ENCODE peak calls at places on chromosome 1, in nine cellular contexts. One of them, this sample, is unnamed.

GRCh38 chr1:50271968-50272578 is 151.2 kb downstream of the DMRTA2 start:
- DNase-seq in pancreas: peak
- DNase-seq in astrocyte of the spinal cord: no peak
- DNase-seq in progenitor cell of endocrine pancreas: peak
- DNase-seq in heart right ventricle: peak
- DNase-seq in tibial artery: no peak
- DNase-seq in A549: peak
- DNase-seq in left lung: no peak
- DNase-seq in body of pancreas: peak
- DNase-seq in this sample: peak

GRCh38 chr1:9278585-9279153 is 14.0 kb upstream of the SPSB1 start:
- DNase-seq in progenitor cell of endocrine pancreas: no peak
- DNase-seq in heart right ventricle: no peak
- DNase-seq in pancreas: no peak
- DNase-seq in tibial artery: no peak
- DNase-seq in astrocyte of the spinal cord: no peak
- DNase-seq in body of pancreas: no peak
- DNase-seq in A549: no peak
- DNase-seq in left lung: no peak
- DNase-seq in this sample: no peak

GRCh38 chr1:172002725-172003345 is 161.5 kb downstream of the DNM3 start:
- DNase-seq in heart right ventricle: peak
- DNase-seq in astrocyte of the spinal cord: peak
- DNase-seq in left lung: no peak
- DNase-seq in body of pancreas: peak
- DNase-seq in A549: peak
- DNase-seq in pancreas: no peak
- DNase-seq in tibial artery: no peak
- DNase-seq in progenitor cell of endocrine pancreas: no peak
- DNase-seq in this sample: peak

GRCh38 chr1:113917400-113918082 is 11.6 kb upstream of the HIPK1 start:
- DNase-seq in pancreas: no peak
- DNase-seq in progenitor cell of endocrine pancreas: no peak
- DNase-seq in body of pancreas: no peak
- DNase-seq in tibial artery: no peak
- DNase-seq in left lung: no peak
- DNase-seq in A549: no peak
- DNase-seq in astrocyte of the spinal cord: no peak
- DNase-seq in heart right ventricle: no peak
- DNase-seq in this sample: no peak

GRCh38 chr1:152034654-152035405 is 2.0 kb downstream of the S100A11 start:
- DNase-seq in progenitor cell of endocrine pancreas: peak
- DNase-seq in tibial artery: no peak
- DNase-seq in astrocyte of the spinal cord: peak
- DNase-seq in A549: peak
- DNase-seq in heart right ventricle: peak
- DNase-seq in body of pancreas: peak
- DNase-seq in left lung: no peak
- DNase-seq in pancreas: no peak
- DNase-seq in this sample: peak

GRCh38 chr1:200033511-200034261 is 6.2 kb downstream of the NR5A2 start:
- DNase-seq in left lung: no peak
- DNase-seq in heart right ventricle: no peak
- DNase-seq in astrocyte of the spinal cord: no peak
- DNase-seq in progenitor cell of endocrine pancreas: no peak
- DNase-seq in tibial artery: no peak
- DNase-seq in pancreas: peak
- DNase-seq in body of pancreas: peak
- DNase-seq in A549: no peak
- DNase-seq in this sample: no peak

GRCh38 chr1:60813051-60813450 is 269.3 kb upstream of the NFIA start:
- DNase-seq in body of pancreas: no peak
- DNase-seq in progenitor cell of endocrine pancreas: no peak
- DNase-seq in pancreas: no peak
- DNase-seq in A549: no peak
- DNase-seq in tibial artery: no peak
- DNase-seq in left lung: no peak
- DNase-seq in astrocyte of the spinal cord: peak
- DNase-seq in heart right ventricle: no peak
- DNase-seq in this sample: no peak

GRCh38 chr1:7646981-7647901 is 123.9 kb upstream of the VAMP3 start:
- DNase-seq in tibial artery: peak
- DNase-seq in left lung: peak
- DNase-seq in progenitor cell of endocrine pancreas: peak
- DNase-seq in pancreas: peak
- DNase-seq in heart right ventricle: peak
- DNase-seq in body of pancreas: peak
- DNase-seq in astrocyte of the spinal cord: peak
- DNase-seq in A549: peak
- DNase-seq in this sample: peak

DNA sequence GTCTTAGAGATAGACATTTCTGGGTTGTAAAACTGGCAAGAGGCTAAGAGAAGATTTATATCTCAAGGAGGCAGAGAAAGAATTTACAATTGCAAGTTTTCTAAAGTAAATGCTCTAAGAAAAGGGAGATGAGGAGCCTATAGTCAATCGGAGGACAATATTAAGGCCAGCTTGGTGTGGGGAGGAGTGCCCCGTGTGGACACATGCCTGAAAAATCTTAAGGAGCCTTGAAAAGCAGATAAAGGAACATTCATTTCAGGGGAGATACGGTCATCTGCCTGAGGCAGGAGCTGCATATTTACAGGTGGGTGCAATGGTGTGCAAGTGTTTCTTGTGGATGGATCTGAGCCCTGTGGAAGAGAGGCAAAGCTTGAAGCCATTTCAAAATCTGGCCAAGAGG is 25.6 kb downstream of the FCRL2 start:
- DNase-seq in body of pancreas: no peak
- DNase-seq in progenitor cell of endocrine pancreas: no peak
- DNase-seq in heart right ventricle: no peak
- DNase-seq in A549: no peak
- DNase-seq in pancreas: no peak
- DNase-seq in left lung: no peak
- DNase-seq in tibial artery: no peak
- DNase-seq in astrocyte of the spinal cord: no peak
- DNase-seq in this sample: no peak
- TF ChIP-seq CTCF in body of pancreas: no peak
- TF ChIP-seq CTCF in progenitor cell of endocrine pancreas: no peak
- TF ChIP-seq CTCF in heart right ventricle: no peak
- TF ChIP-seq CTCF in A549: no peak
- TF ChIP-seq CTCF in pancreas: no peak
- TF ChIP-seq CTCF in left lung: no peak
- TF ChIP-seq CTCF in tibial artery: no peak
- TF ChIP-seq CTCF in astrocyte of the spinal cord: no peak
- TF ChIP-seq CTCF in this sample: no peak

GRCh38 chr1:26913389-26913753 is 404 bp downstream of the NR0B2 start:
- DNase-seq in pancreas: no peak
- DNase-seq in tibial artery: no peak
- DNase-seq in heart right ventricle: no peak
- DNase-seq in progenitor cell of endocrine pancreas: no peak
- DNase-seq in left lung: no peak
- DNase-seq in body of pancreas: no peak
- DNase-seq in A549: no peak
- DNase-seq in astrocyte of the spinal cord: no peak
- DNase-seq in this sample: no peak

GRCh38 chr1:26909951-26910342 is 3.8 kb downstream of the NR0B2 start:
- DNase-seq in heart right ventricle: no peak
- DNase-seq in A549: no peak
- DNase-seq in body of pancreas: no peak
- DNase-seq in progenitor cell of endocrine pancreas: no peak
- DNase-seq in astrocyte of the spinal cord: no peak
- DNase-seq in left lung: no peak
- DNase-seq in tibial artery: no peak
- DNase-seq in pancreas: no peak
- DNase-seq in this sample: no peak

GRCh38 chr1:26912147-26912490 is 1.7 kb downstream of the NR0B2 start:
- DNase-seq in pancreas: no peak
- DNase-seq in progenitor cell of endocrine pancreas: no peak
- DNase-seq in heart right ventricle: no peak
- DNase-seq in A549: no peak
- DNase-seq in body of pancreas: no peak
- DNase-seq in tibial artery: no peak
- DNase-seq in left lung: no peak
- DNase-seq in astrocyte of the spinal cord: no peak
- DNase-seq in this sample: no peak

GRCh38 chr1:26911399-26912146 is 2.2 kb downstream of the NR0B2 start:
- DNase-seq in A549: no peak
- DNase-seq in heart right ventricle: no peak
- DNase-seq in pancreas: peak
- DNase-seq in tibial artery: no peak
- DNase-seq in progenitor cell of endocrine pancreas: no peak
- DNase-seq in left lung: no peak
- DNase-seq in body of pancreas: no peak
- DNase-seq in astrocyte of the spinal cord: no peak
- DNase-seq in this sample: no peak

DNA sequence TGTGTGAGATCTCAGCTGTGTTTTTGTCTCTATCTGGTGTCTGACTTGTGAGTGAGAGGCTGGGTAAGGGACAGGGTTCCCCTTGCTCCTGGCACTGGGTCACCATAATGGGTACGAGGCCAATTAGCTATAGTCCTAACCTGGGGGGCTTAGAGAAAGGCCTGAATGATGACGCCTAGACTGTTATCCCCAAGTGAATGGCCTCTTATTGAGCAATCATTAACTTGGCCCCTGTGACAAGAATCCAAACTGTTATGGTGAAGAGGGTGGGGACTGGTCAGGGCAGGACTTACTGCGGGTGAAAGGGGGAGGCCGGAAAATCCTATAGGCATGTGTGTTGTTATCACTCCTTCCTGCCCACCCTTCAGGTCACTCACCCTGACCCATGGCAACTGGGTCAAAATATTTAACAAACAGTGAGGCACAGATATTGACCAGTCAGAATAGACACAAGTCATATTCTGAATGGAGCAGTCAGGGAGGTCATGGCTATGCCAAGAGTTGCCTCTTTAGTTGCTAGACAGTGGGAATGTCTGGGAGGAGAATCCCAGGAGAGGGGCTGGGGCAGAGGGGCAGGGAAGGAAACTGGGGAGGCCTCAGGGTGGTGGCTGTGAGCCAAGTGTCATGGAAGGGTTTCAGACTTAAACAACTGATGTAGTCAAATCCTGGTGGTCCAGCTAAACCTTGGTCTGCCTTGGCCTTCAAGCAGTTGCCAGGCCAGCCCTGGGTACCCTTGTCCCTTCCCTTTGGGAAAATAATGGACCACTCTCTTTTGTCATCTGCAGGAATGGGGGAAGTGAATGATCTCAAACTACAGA is 3.2 kb downstream of the NR0B2 start:
- DNase-seq in body of pancreas: no peak
- DNase-seq in A549: no peak
- DNase-seq in left lung: no peak
- DNase-seq in pancreas: peak
- DNase-seq in progenitor cell of endocrine pancreas: no peak
- DNase-seq in tibial artery: no peak
- DNase-seq in astrocyte of the spinal cord: no peak
- DNase-seq in heart right ventricle: no peak
- DNase-seq in this sample: no peak
- TF ChIP-seq CTCF in body of pancreas: no peak
- TF ChIP-seq CTCF in A549: no peak
- TF ChIP-seq CTCF in left lung: no peak
- TF ChIP-seq CTCF in pancreas: no peak
- TF ChIP-seq CTCF in progenitor cell of endocrine pancreas: no peak
- TF ChIP-seq CTCF in tibial artery: no peak
- TF ChIP-seq CTCF in astrocyte of the spinal cord: no peak
- TF ChIP-seq CTCF in heart right ventricle: no peak
- TF ChIP-seq CTCF in this sample: no peak

GRCh38 chr1:36162680-36163079 is 6.7 kb downstream of the MAP7D1 start:
- DNase-seq in body of pancreas: no peak
- DNase-seq in A549: no peak
- DNase-seq in left lung: no peak
- DNase-seq in progenitor cell of endocrine pancreas: no peak
- DNase-seq in tibial artery: no peak
- DNase-seq in heart right ventricle: no peak
- DNase-seq in pancreas: no peak
- DNase-seq in astrocyte of the spinal cord: no peak
- DNase-seq in this sample: no peak

GRCh38 chr1:36159614-36160387 is 3.8 kb downstream of the MAP7D1 start:
- DNase-seq in A549: no peak
- DNase-seq in astrocyte of the spinal cord: no peak
- DNase-seq in progenitor cell of endocrine pancreas: no peak
- DNase-seq in heart right ventricle: no peak
- DNase-seq in tibial artery: no peak
- DNase-seq in body of pancreas: no peak
- DNase-seq in left lung: no peak
- DNase-seq in pancreas: no peak
- DNase-seq in this sample: no peak

GRCh38 chr1:36161656-36162531 is 5.9 kb downstream of the MAP7D1 start:
- DNase-seq in pancreas: peak
- DNase-seq in heart right ventricle: no peak
- DNase-seq in A549: no peak
- DNase-seq in left lung: peak
- DNase-seq in astrocyte of the spinal cord: no peak
- DNase-seq in progenitor cell of endocrine pancreas: no peak
- DNase-seq in tibial artery: peak
- DNase-seq in body of pancreas: peak
- DNase-seq in this sample: peak

GRCh38 chr1:36160388-36160948 is 4.5 kb downstream of the MAP7D1 start:
- DNase-seq in progenitor cell of endocrine pancreas: no peak
- DNase-seq in heart right ventricle: no peak
- DNase-seq in astrocyte of the spinal cord: no peak
- DNase-seq in A549: no peak
- DNase-seq in pancreas: peak
- DNase-seq in body of pancreas: no peak
- DNase-seq in left lung: no peak
- DNase-seq in tibial artery: no peak
- DNase-seq in this sample: no peak

DNA sequence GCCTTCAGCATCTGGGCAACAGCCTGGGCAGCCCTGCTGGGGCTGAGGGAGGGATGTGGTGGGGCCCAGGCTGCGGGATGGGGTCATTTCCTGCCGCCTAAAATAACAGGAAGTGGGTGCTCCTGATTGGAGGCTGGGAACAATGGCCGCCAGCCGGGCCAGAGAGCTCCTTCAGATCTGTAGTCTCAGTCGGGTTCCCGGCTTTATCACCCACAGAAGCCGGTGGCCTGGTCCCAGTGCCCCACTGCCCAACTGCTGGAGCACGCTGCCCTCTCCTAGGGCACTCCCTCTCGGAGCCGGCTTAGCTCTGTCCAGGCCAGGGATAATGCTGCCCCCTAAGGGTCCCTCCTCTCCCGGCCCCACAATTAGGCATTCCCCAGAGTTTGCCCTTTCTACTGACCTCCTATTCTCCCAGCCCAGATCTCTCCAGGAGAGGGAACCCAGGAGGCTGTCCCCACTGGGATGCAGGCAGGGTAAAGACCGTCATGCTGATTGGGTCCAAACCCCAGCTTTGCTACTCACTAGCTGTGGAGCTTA is 5.1 kb downstream of the MAP7D1 start:
- DNase-seq in left lung: peak
- DNase-seq in progenitor cell of endocrine pancreas: no peak
- DNase-seq in heart right ventricle: peak
- DNase-seq in body of pancreas: no peak
- DNase-seq in A549: peak
- DNase-seq in tibial artery: peak
- DNase-seq in astrocyte of the spinal cord: peak
- DNase-seq in pancreas: no peak
- DNase-seq in this sample: peak
- TF ChIP-seq CTCF in left lung: no peak
- TF ChIP-seq CTCF in progenitor cell of endocrine pancreas: peak
- TF ChIP-seq CTCF in heart right ventricle: peak
- TF ChIP-seq CTCF in body of pancreas: no peak
- TF ChIP-seq CTCF in A549: peak
- TF ChIP-seq CTCF in tibial artery: peak
- TF ChIP-seq CTCF in astrocyte of the spinal cord: peak
- TF ChIP-seq CTCF in pancreas: no peak
- TF ChIP-seq CTCF in this sample: peak

GRCh38 chr1:224894915-224895314 is 34.6 kb upstream of the DNAH14 start:
- DNase-seq in heart right ventricle: no peak
- DNase-seq in tibial artery: no peak
- DNase-seq in left lung: no peak
- DNase-seq in astrocyte of the spinal cord: peak
- DNase-seq in A549: peak
- DNase-seq in pancreas: no peak
- DNase-seq in progenitor cell of endocrine pancreas: no peak
- DNase-seq in body of pancreas: no peak
- DNase-seq in this sample: no peak
- TF ChIP-seq CTCF in heart right ventricle: no peak
- TF ChIP-seq CTCF in tibial artery: no peak
- TF ChIP-seq CTCF in left lung: no peak
- TF ChIP-seq CTCF in astrocyte of the spinal cord: peak
- TF ChIP-seq CTCF in A549: peak
- TF ChIP-seq CTCF in pancreas: peak
- TF ChIP-seq CTCF in progenitor cell of endocrine pancreas: peak
- TF ChIP-seq CTCF in body of pancreas: no peak
- TF ChIP-seq CTCF in this sample: no peak

This sample was measured in GM10248.